ENCODE peak calls at places on chromosomes 1 and 21, in nine cellular contexts. E, F, Z, J, Q, O, M, C and I are unnamed samples.

GRCh38 chr1:10734900-10735602 is 61.4 kb downstream of the CASZ1 start:
- DNase-seq in E (no peak), F (peak; percentile 59), Z (no peak), J (no peak), Q (no peak), O (peak; percentile 40), M (no peak), C (no peak), I (no peak)

GRCh38 chr1:208078752-208079151 is 165.4 kb downstream of the PLXNA2 start:
- DNase-seq in E (no peak), F (no peak), Z (no peak), J (no peak), Q (no peak), O (no peak), M (no peak), C (no peak), I (no peak)

GRCh38 chr1:239570878-239571277 is 184.5 kb downstream of the CHRM3 start:
- DNase-seq in E (no peak), F (no peak), Z (no peak), J (no peak), Q (no peak), O (peak; percentile 78), M (no peak), C (no peak), I (no peak)

GRCh38 chr1:203152158-203153034 is 23.2 kb downstream of the MYBPH start:
- DNase-seq in E (no peak), F (no peak), Z (no peak), J (peak; percentile 49), Q (no peak), O (no peak), M (no peak), C (no peak), I (no peak)

GRCh38 chr1:168220470-168220871 is 5.3 kb upstream of the SFT2D2 start:
- DNase-seq in E (no peak), F (no peak), Z (no peak), J (no peak), Q (no peak), O (no peak), M (no peak), C (no peak), I (no peak)

GRCh38 chr1:111571239-111571638 is 48.4 kb upstream of the RAP1A start:
- DNase-seq in E (no peak), F (no peak), Z (no peak), J (no peak), Q (no peak), O (no peak), M (no peak), C (no peak), I (no peak)

GRCh38 chr1:201766117-201766863 is 62.7 kb upstream of the IPO9 start:
- DNase-seq in E (peak; percentile 33), F (peak; percentile 30), Z (peak; percentile 96), J (peak; percentile 91), Q (no peak), O (no peak), M (peak; percentile 77), C (no peak), I (no peak)

GRCh38 chr1:46520063-46520911 is 30.7 kb downstream of the DMBX1 start:
- DNase-seq in E (no peak), F (no peak), Z (peak; percentile 18), J (peak; percentile 75), Q (no peak), O (no peak), M (no peak), C (peak; percentile 51), I (no peak)

GRCh38 chr1:224507771-224508523 is 73.3 kb upstream of the WDR26 start:
- DNase-seq in E (no peak), F (no peak), Z (no peak), J (no peak), Q (no peak), O (no peak), M (no peak), C (no peak), I (no peak)

GRCh38 chr1:207078578-207079132 is 10.0 kb upstream of the C4BPB start:
- DNase-seq in E (no peak), F (no peak), Z (no peak), J (no peak), Q (no peak), O (no peak), M (no peak), C (no peak), I (no peak)

GRCh38 chr1:53651356-53651755 is 87.6 kb downstream of the GLIS1 start:
- DNase-seq in E (no peak), F (no peak), Z (no peak), J (no peak), Q (no peak), O (no peak), M (no peak), C (no peak), I (no peak)

GRCh38 chr1:39128959-39129358 is 75.5 kb upstream of the MACF1 start:
- DNase-seq in E (no peak), F (no peak), Z (no peak), J (no peak), Q (no peak), O (peak; percentile 97), M (no peak), C (peak; percentile 87), I (no peak)
- H3K4me1 ChIP-seq in E (peaks cover 8% of the 10 kb centered on the region), F (peaks cover 79% of the 10 kb centered on the region), Z (peaks cover 22% of the 10 kb centered on the region), J (peaks cover 32% of the 10 kb centered on the region), Q (no peaks in the 10 kb centered on the region), O (peaks cover 55% of the 10 kb centered on the region), M (peaks cover 6% of the 10 kb centered on the region), C (peaks cover 21% of the 10 kb centered on the region), I (no peaks in the 10 kb centered on the region)

GRCh38 chr1:115062542-115063004 is 26.7 kb downstream of the TSPAN2 start:
- DNase-seq in E (no peak), F (peak; percentile 42), Z (no peak), J (no peak), Q (peak; percentile 97), O (peak; percentile 44), M (peak; percentile 43), C (peak; percentile 43), I (peak; percentile 96)
- H3K4me3 ChIP-seq in E (no peak overlapping the region), F (no peak overlapping the region), Z (no peak overlapping the region), J (no peak overlapping the region), Q (peak overlapping the region; percentile 42), O (no peak overlapping the region), M (no peak overlapping the region), C (no peak overlapping the region), I (peak overlapping the region; percentile 33)

GRCh38 chr1:23152966-23153684 is 15.5 kb downstream of the LUZP1 start:
- DNase-seq in E (no peak), F (no peak), Z (no peak), J (peak; percentile 50), Q (no peak), O (no peak), M (no peak), C (no peak), I (no peak)

GRCh38 chr1:23150742-23151141 is 17.9 kb downstream of the LUZP1 start:
- DNase-seq in E (no peak), F (no peak), Z (no peak), J (no peak), Q (no peak), O (no peak), M (no peak), C (no peak), I (no peak)

GRCh38 chr1:23148084-23148483 is 20.6 kb downstream of the LUZP1 start:
- DNase-seq in E (no peak), F (no peak), Z (no peak), J (no peak), Q (no peak), O (no peak), M (no peak), C (no peak), I (peak; percentile 21)

GRCh38 chr1:23149110-23149509 is 19.5 kb downstream of the LUZP1 start:
- DNase-seq in E (no peak), F (no peak), Z (peak; percentile 11), J (no peak), Q (no peak), O (no peak), M (no peak), C (no peak), I (no peak)
- H3K27ac ChIP-seq in E (no peak overlapping the region), F (no peak overlapping the region), Z (no peak overlapping the region), J (no peak overlapping the region), Q (no peak overlapping the region), O (no peak overlapping the region), M (no peak overlapping the region), C (no peak overlapping the region), I (no peak overlapping the region)

GRCh38 chr21:17583898-17584297 is 28.8 kb downstream of the BTG3 start:
- DNase-seq in E (no peak), F (no peak), Z (no peak), J (no peak), Q (no peak), O (no peak), M (no peak), C (no peak), I (no peak)

GRCh38 chr21:17580319-17580718 is 32.4 kb downstream of the BTG3 start:
- DNase-seq in E (no peak), F (no peak), Z (no peak), J (no peak), Q (no peak), O (no peak), M (no peak), C (no peak), I (no peak)

GRCh38 chr21:17590443-17590842 is 22.3 kb downstream of the BTG3 start:
- DNase-seq in E (no peak), F (no peak), Z (peak; percentile 93), J (peak; percentile 54), Q (no peak), O (no peak), M (no peak), C (no peak), I (no peak)

DNA sequence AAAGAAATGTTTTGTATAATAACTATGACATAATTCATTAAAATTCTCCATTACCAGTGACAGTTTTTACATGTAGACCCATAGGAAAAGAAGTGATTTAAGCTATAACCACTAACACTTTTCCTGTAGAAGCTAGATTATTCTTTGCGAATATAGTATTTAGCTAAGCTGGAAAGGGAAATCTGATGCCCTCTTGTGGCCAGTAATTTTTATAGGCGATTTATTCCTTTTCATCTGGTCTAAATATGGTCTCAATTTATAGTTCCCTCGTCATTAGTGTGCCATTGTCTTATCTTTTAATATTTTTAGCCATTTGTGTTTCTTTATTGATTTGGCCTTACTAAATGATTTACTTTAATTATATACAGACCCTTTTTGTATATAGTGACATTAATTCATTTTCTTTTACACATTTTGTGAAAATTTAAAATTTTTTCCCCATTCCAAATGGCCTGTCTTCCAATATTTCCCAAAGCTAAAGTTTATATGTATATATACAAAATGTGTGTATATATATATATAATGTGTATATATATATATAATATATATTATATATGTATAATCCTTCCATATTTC is 26.7 kb downstream of the BTG3 start:
- DNase-seq in E (no peak), F (no peak), Z (peak; percentile 79), J (peak; percentile 62), Q (peak; percentile 8), O (no peak), M (no peak), C (no peak), I (peak; percentile 36)
- H3K4me1 ChIP-seq in E (no peaks in the 10 kb centered on the region), F (no peaks in the 10 kb centered on the region), Z (no peaks in the 10 kb centered on the region), J (no peaks in the 10 kb centered on the region), Q (no peaks in the 10 kb centered on the region), O (no peaks in the 10 kb centered on the region), M (no peaks in the 10 kb centered on the region), C (no peaks in the 10 kb centered on the region), I (no peaks in the 10 kb centered on the region)

GRCh38 chr1:71377886-71378285 is 297.1 kb upstream of the ZRANB2 start:
- DNase-seq in E (no peak), F (no peak), Z (no peak), J (no peak), Q (no peak), O (no peak), M (no peak), C (no peak), I (no peak)
- H3K4me3 ChIP-seq in E (no peak overlapping the region), F (no peak overlapping the region), Z (no peak overlapping the region), J (no peak overlapping the region), Q (no peak overlapping the region), O (no peak overlapping the region), M (no peak overlapping the region), C (no peak overlapping the region), I (no peak overlapping the region)

GRCh38 chr1:93353286-93353685 is 7.6 kb downstream of the DR1 start:
- DNase-seq in E (no peak), F (no peak), Z (no peak), J (no peak), Q (no peak), O (no peak), M (no peak), C (no peak), I (no peak)
- H3K27ac ChIP-seq in E (no peak overlapping the region), F (no peak overlapping the region), Z (peak overlapping the region; percentile 2), J (no peak overlapping the region), Q (no peak overlapping the region), O (no peak overlapping the region), M (peak overlapping the region; percentile 40), C (no peak overlapping the region), I (no peak overlapping the region)